ENCODE peak calls at places on chromosomes 6 and 20, in six cellular contexts. M is activated naive CD4-positive, alpha-beta T cell treated with anti-CD3 and anti-CD28 coated beads, Interleukin-2, amount 50 U/mL, for 16 hours; H is T-helper 2 cell; W is lower leg skin; A is NCI-H82; P is activated CD4-positive, alpha-beta memory T cell treated with anti-CD3 and anti-CD28 coated beads for 36 hours. R is an unnamed sample.

GRCh38 chr20:44247676-44248419 is 740 bp downstream of the GDAP1L1 start:
- DNase-seq in M (peak; percentile 20), H (no peak), W (no peak), A (peak; percentile 19), P (peak; percentile 36), R (no peak)

GRCh38 chr6:148142821-148143220 is 199.8 kb upstream of the SASH1 start:
- DNase-seq in M (no peak), H (no peak), W (no peak), A (no peak), P (no peak), R (no peak)

GRCh38 chr6:151254451-151255081 is 14.8 kb downstream of the AKAP12 start:
- DNase-seq in M (no peak), H (no peak), W (no peak), A (no peak), P (no peak), R (no peak)

GRCh38 chr6:168088161-168089106 is 9.4 kb upstream of the FRMD1 start:
- DNase-seq in M (no peak), H (no peak), W (no peak), A (no peak), P (no peak), R (no peak)

GRCh38 chr6:105301072-105301503 is 101.8 kb downstream of the PREP start:
- DNase-seq in M (no peak), H (no peak), W (no peak), A (no peak), P (no peak), R (no peak)

GRCh38 chr6:167683028-167683862 is 143.5 kb upstream of the AFDN start:
- DNase-seq in M (no peak), H (no peak), W (peak; percentile 31), A (no peak), P (no peak), R (no peak)

GRCh38 chr20:24965065-24965919 is 16.2 kb downstream of the CST7 start:
- DNase-seq in M (no peak), H (no peak), W (no peak), A (peak; percentile 87), P (no peak), R (no peak)

GRCh38 chr6:52162940-52163908 is 23.0 kb upstream of the IL17A start:
- DNase-seq in M (no peak), H (no peak), W (no peak), A (peak; percentile 48), P (no peak), R (peak; percentile 41)

GRCh38 chr20:24648919-24649318 is 179.5 kb downstream of the SYNDIG1 start:
- DNase-seq in M (no peak), H (no peak), W (no peak), A (no peak), P (no peak), R (no peak)

GRCh38 chr6:157169186-157169585 is 154.1 kb downstream of the TMEM242 start:
- DNase-seq in M (no peak), H (no peak), W (no peak), A (no peak), P (no peak), R (no peak)

GRCh38 chr6:4670295-4670694 is 105.9 kb upstream of the CDYL start:
- DNase-seq in M (no peak), H (no peak), W (no peak), A (no peak), P (no peak), R (no peak)

GRCh38 chr6:34386316-34387137 is 5.9 kb downstream of the NUDT3 start:
- DNase-seq in M (no peak), H (no peak), W (no peak), A (no peak), P (no peak), R (peak; percentile 70)

GRCh38 chr6:24126586-24127192 is 674 bp downstream of the NRSN1 start:
- DNase-seq in M (no peak), H (no peak), W (peak; percentile 17), A (peak; percentile 59), P (peak; percentile 29), R (peak; percentile 16)

GRCh38 chr6:162512744-162513143 is 214.8 kb downstream of the PRKN start:
- DNase-seq in M (no peak), H (no peak), W (no peak), A (no peak), P (no peak), R (no peak)

GRCh38 chr20:50611128-50611810 is 80.1 kb downstream of the RIPOR3 start:
- DNase-seq in M (no peak), H (no peak), W (no peak), A (no peak), P (no peak), R (no peak)

GRCh38 chr6:33082702-33083101 is 6.9 kb downstream of the HLA-DPB1 start:
- DNase-seq in M (no peak), H (no peak), W (no peak), A (peak; percentile 71), P (no peak), R (peak; percentile 35)